ENCODE peak calls at places on chromosome 20, in six cellular contexts. B, J, G, F, Z and N are unnamed samples.
A peak's percentile ranks its signal among the peaks of the same experiment; 100 is the strongest.

GRCh38 chr20:37596890-37597539 is 69.3 kb upstream of the BLCAP start:
- DNase-seq in Z (no peak), F (no peak), J (no peak), B (no peak), G (no peak), N (no peak)

GRCh38 chr20:3710027-3710426 is 2.4 kb downstream of the SIGLEC1 start:
- DNase-seq in J (no peak), F (no peak), Z (no peak), G (no peak), B (no peak), N (no peak)

GRCh38 chr20:16027710-16028109 is 545.5 kb downstream of the KIF16B start:
- DNase-seq in Z (no peak), B (no peak), G (no peak), J (no peak), F (no peak), N (no peak)

GRCh38 chr20:6635034-6635736 is 132.3 kb upstream of the BMP2 start:
- DNase-seq in F (no peak), Z (no peak), J (no peak), B (no peak), G (no peak), N (no peak)

GRCh38 chr20:43914697-43915208 is at the start of gene TOX2:
- DNase-seq in Z (peak; percentile 96), F (no peak), J (no peak), B (peak; percentile 62), G (peak; percentile 25), N (no peak)

GRCh38 chr20:34215711-34216381 is 25.4 kb upstream of the ASIP start:
- DNase-seq in Z (peak; percentile 84), F (no peak), G (peak; percentile 83), B (peak; percentile 87), J (peak; percentile 79), N (peak; percentile 70)

GRCh38 chr20:1184638-1185315 is at the start of gene TMEM74B:
- DNase-seq in G (no peak), B (peak; percentile 71), Z (peak; percentile 79), F (no peak), J (no peak), N (no peak)

GRCh38 chr20:17715075-17715474 is 15.3 kb downstream of the BANF2 start:
- DNase-seq in J (no peak), F (no peak), G (no peak), B (no peak), Z (no peak), N (no peak)

GRCh38 chr20:40339661-40340449 is 349.2 kb downstream of the MAFB start:
- DNase-seq in J (no peak), F (no peak), Z (no peak), B (no peak), G (no peak), N (peak; percentile 84)

GRCh38 chr20:25020345-25020744 is 27.8 kb upstream of the APMAP start:
- DNase-seq in G (no peak), Z (no peak), J (no peak), F (no peak), B (no peak), N (no peak)

GRCh38 chr20:13220194-13220856 is 749 bp upstream of the ISM1 start:
- DNase-seq in G (no peak), F (no peak), J (no peak), Z (peak; percentile 66), B (peak; percentile 81), N (no peak)

GRCh38 chr20:61500791-61501321 is 248.8 kb downstream of the CDH4 start:
- DNase-seq in G (no peak), J (no peak), F (no peak), Z (peak; percentile 44), B (no peak), N (no peak)

GRCh38 chr20:10469599-10469998 is 34.5 kb downstream of the SLX4IP start:
- DNase-seq in B (no peak), J (peak; percentile 77), F (no peak), Z (peak; percentile 34), G (peak; percentile 64), N (no peak)

GRCh38 chr20:31719644-31720485 is 2.8 kb downstream of the BCL2L1 start:
- DNase-seq in B (no peak), F (no peak), Z (no peak), G (peak; percentile 38), J (peak; percentile 99), N (no peak)

DNA sequence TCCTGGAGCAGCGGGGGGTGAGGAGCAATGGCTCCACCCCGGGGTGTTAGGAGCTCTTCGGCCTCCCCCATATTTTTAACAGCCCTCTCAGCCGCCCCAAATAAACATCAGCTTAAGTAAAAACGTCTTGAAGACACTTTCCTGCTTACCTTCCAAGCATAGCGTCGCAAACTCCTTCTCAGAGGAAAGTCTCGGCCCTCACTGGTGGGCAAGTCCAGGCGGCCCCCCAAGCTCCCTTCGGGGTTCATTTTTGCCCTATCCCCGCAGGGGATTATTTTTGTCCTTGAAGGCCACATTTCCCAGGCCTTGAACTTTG is 892 bp downstream of the RBM38 start:
- DNase-seq in B (no peak), J (no peak), G (peak; percentile 61), F (no peak), Z (no peak), N (no peak)
- TF ChIP-seq GABPA in B (no peak), J (no peak), G (no peak), F (no peak), Z (no peak), N (no peak)

GRCh38 chr20:8305449-8305978 is 173.4 kb downstream of the PLCB1 start:
- DNase-seq in G (peak; percentile 63), J (peak; percentile 83), F (peak; percentile 30), B (peak; percentile 75), Z (peak; percentile 25), N (peak; percentile 70)
- TF ChIP-seq CTCF in G (peak; percentile 50), J (peak; percentile 87), F (peak; percentile 65), B (peak; percentile 79), Z (peak; percentile 72), N (peak; percentile 72)

GRCh38 chr20:44959896-44960852 is at the start of gene TOMM34:
- DNase-seq in F (no peak), B (peak; percentile 97), G (peak; percentile 98), Z (peak; percentile 98), J (peak; percentile 94), N (peak; percentile 94)
- TF ChIP-seq POLR2AphosphoS5 in F (peak; percentile 83), B (peak; percentile 60), G (peak; percentile 71), Z (peak; percentile 84), J (peak; percentile 91), N (peak; percentile 81)

GRCh38 chr20:35274172-35275092 is 3.5 kb downstream of the MMP24OS start:
- DNase-seq in B (no peak), F (no peak), J (no peak), G (no peak), Z (no peak), N (no peak)
- TF ChIP-seq GABPA in B (no peak), F (no peak), J (no peak), G (no peak), Z (no peak), N (no peak)

DNA sequence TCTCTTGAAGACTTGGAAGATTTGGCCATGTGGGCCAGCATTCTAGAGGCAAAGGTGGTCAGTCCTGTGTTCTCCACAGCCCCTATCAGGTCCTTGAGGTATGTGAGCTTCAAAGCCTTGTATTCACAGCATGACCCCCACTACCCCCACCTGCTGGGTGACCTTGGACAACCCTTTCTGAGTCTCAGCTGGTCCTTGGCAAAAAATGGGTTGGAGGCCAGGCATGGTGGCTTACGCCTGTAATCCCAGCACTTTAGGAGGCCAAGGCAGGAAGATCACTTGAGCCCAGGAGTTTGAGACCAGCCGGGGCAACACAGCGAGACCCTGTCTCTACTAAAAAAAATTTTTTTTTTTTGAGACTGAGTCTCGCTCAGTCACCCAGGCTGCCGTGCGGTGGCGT is 42.6 kb downstream of the UBE2V1 start:
- DNase-seq in J (peak; percentile 47), Z (no peak), G (peak; percentile 39), F (no peak), B (no peak), N (no peak)
- TF ChIP-seq CTCF in J (peak; percentile 37), Z (peak; percentile 22), G (no peak), F (peak; percentile 6), B (no peak), N (no peak)

DNA sequence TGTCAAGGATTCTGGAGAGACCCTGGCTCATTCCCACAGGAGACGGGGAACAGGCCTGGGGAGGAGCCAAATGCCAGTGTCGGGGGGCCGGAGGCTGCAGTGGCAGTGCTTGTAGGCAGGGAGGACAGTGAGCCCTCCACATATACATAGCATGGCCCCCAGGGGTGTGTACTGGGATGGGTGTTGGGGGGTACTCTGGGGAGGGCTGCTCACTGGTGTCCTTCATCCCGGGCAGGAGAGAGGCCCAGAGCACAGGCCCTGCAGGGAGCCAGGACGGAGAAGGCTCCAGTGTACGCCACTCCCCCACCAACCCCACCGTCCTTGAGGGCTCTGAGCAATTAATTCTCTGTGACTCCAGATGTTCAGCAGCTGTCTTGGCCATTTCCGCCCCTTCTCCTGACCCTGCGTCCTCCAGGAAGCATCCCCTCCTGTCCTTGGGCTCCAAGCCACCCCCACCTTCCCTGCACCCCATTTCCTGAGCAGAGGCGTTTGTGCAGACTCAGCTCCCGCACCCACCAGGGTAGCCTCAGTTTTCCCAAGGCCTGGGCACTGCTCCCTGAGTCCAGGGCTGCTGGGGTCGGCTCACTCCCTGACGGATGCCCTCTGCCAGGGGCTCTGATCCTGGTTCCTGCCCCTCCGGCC is 3.4 kb upstream of the ABHD16B start:
- DNase-seq in B (peak; percentile 59), G (no peak), F (no peak), Z (peak; percentile 78), J (no peak), N (no peak)
- TF ChIP-seq POLR2AphosphoS5 in B (no peak), G (no peak), F (no peak), Z (no peak), J (no peak), N (peak; percentile 7)

GRCh38 chr20:58997141-58997770 is 9.8 kb downstream of the CTSZ start:
- DNase-seq in F (no peak), Z (no peak), B (no peak), J (no peak), G (no peak), N (no peak)
- TF ChIP-seq GABPA in F (no peak), Z (no peak), B (no peak), J (no peak), G (no peak), N (no peak)

DNA sequence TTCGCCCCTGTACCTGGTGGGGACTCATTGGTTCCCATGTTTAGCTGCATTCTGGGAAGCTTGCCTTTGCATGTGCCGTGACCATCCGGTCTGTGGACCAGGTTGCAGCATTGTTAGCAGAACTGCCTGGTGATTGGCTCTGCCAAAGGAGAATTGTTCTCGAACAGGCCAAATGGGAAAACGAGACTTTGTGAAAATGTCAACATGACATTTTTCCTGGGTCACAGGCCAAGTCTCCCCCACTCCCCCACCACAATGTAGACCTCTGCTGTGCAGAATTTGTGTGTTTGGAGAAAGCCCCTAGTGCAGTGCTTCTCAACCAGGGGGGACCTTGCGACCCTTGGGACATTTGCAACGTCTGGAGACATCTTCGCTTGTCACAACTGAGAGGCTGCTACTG is 23.2 kb downstream of the CDH22 start:
- DNase-seq in F (no peak), J (no peak), B (no peak), Z (no peak), G (no peak), N (no peak)
- TF ChIP-seq CTCF in F (no peak), J (no peak), B (no peak), Z (no peak), G (no peak), N (no peak)